ENCODE peak calls at places on chromosomes 1 and 21, in four cellular contexts. H, N, G and R are unnamed samples.

GRCh38 chr1:6208723-6209660 is 3.1 kb downstream of the RNF207 start:
- DNase-seq in H (peak), N (no peak), G (peak), R (no peak)

GRCh38 chr1:114828251-114828650 is 26.4 kb upstream of the SYCP1 start:
- DNase-seq in H (no peak), N (no peak), G (peak), R (no peak)

GRCh38 chr1:37605061-37605650 is 9.4 kb upstream of the GNL2 start:
- DNase-seq in H (no peak), N (no peak), G (no peak), R (no peak)

GRCh38 chr1:7365706-7366105 is 405.4 kb upstream of the VAMP3 start:
- DNase-seq in H (no peak), N (no peak), G (no peak), R (no peak)

GRCh38 chr1:167374014-167374413 is 144.3 kb downstream of the CD247 start:
- DNase-seq in H (no peak), N (no peak), G (no peak), R (no peak)

GRCh38 chr1:15708486-15709137 is 24.5 kb downstream of the PLEKHM2 start:
- DNase-seq in H (no peak), N (no peak), G (no peak), R (no peak)

GRCh38 chr1:110677526-110677925 is 2.8 kb upstream of the KCNA3 start:
- DNase-seq in H (no peak), N (no peak), G (no peak), R (no peak)

GRCh38 chr1:59081795-59082194 is 215.1 kb upstream of the FGGY start:
- DNase-seq in H (no peak), N (no peak), G (peak), R (no peak)

GRCh38 chr1:160082926-160083325 is 1.6 kb downstream of the KCNJ9 start:
- DNase-seq in H (no peak), N (no peak), G (no peak), R (no peak)

GRCh38 chr1:12600880-12601633 is 17.0 kb downstream of the DHRS3 start:
- DNase-seq in H (peak), N (no peak), G (no peak), R (no peak)

GRCh38 chr1:178613271-178613945 is 100.5 kb downstream of the TEX35 start:
- DNase-seq in H (no peak), N (no peak), G (no peak), R (no peak)

GRCh38 chr1:42035205-42035829 is 116.6 kb upstream of the HIVEP3 start:
- DNase-seq in H (peak), N (peak), G (peak), R (peak)

GRCh38 chr1:38285807-38286530 is 239.4 kb upstream of the POU3F1 start:
- DNase-seq in H (no peak), N (no peak), G (no peak), R (no peak)

GRCh38 chr1:47707887-47708535 is 270.2 kb downstream of the FOXD2 start:
- DNase-seq in H (peak), N (no peak), G (no peak), R (no peak)

GRCh38 chr1:202572867-202573266 is 137.4 kb downstream of the SYT2 start:
- DNase-seq in H (no peak), N (no peak), G (no peak), R (no peak)

GRCh38 chr1:43073490-43074230 is 98.4 kb downstream of the EBNA1BP2 start:
- DNase-seq in H (peak), N (peak), G (peak), R (peak)

GRCh38 chr1:6502000-6502891 is 10.8 kb upstream of the PLEKHG5 start:
- DNase-seq in H (no peak), N (no peak), G (peak), R (no peak)

GRCh38 chr1:21644906-21645305 is 24.3 kb downstream of the RAP1GAP start:
- DNase-seq in H (no peak), N (no peak), G (no peak), R (no peak)

GRCh38 chr1:61011514-61012263 is 70.7 kb upstream of the NFIA start:
- DNase-seq in H (no peak), N (no peak), G (no peak), R (no peak)

GRCh38 chr1:231172411-231172810 is 10.6 kb downstream of the TRIM67 start:
- DNase-seq in H (no peak), N (no peak), G (no peak), R (no peak)

GRCh38 chr1:177909416-177909815 is 60.4 kb downstream of the SEC16B start:
- DNase-seq in H (no peak), N (no peak), G (no peak), R (no peak)

GRCh38 chr1:164712131-164713031 is 153.4 kb downstream of the PBX1 start:
- DNase-seq in H (no peak), N (no peak), G (no peak), R (no peak)

GRCh38 chr1:183956559-183957188 is 80.9 kb downstream of the COLGALT2 start:
- DNase-seq in H (peak), N (no peak), G (peak), R (no peak)

GRCh38 chr1:17596651-17597509 is 57.4 kb downstream of the ARHGEF10L start:
- DNase-seq in H (no peak), N (no peak), G (no peak), R (no peak)

GRCh38 chr1:36846366-36846765 is 187.9 kb downstream of the GRIK3 start:
- DNase-seq in H (no peak), N (no peak), G (no peak), R (no peak)

GRCh38 chr21:35616090-35616489 is 444.2 kb downstream of the SETD4 start:
- DNase-seq in H (no peak), N (no peak), G (peak), R (peak)

GRCh38 chr1:238690415-238690814 is 696.0 kb upstream of the CHRM3 start:
- DNase-seq in H (no peak), N (no peak), G (no peak), R (no peak)

GRCh38 chr1:230407351-230407750 is 18.8 kb downstream of the PGBD5 start:
- DNase-seq in H (no peak), N (no peak), G (no peak), R (no peak)